ENCODE peak calls at places on chromosomes 16 and 17, in nine cellular contexts. Z, C, H, E, Q, R, L, B and O are unnamed samples.

GRCh38 chr17:62307196-62307595 is 73.2 kb upstream of the EFCAB3 start:
- DNase-seq in Z (no peak), C (no peak), H (no peak), E (no peak), Q (no peak), R (no peak), L (no peak), B (peak), O (no peak)

GRCh38 chr16:5008311-5008731 is 25.4 kb downstream of the NAGPA start:
- DNase-seq in Z (no peak), C (no peak), H (no peak), E (no peak), Q (no peak), R (no peak), L (no peak), B (no peak), O (no peak)

GRCh38 chr17:72766761-72767356 is 325.6 kb downstream of the SLC39A11 start:
- DNase-seq in Z (no peak), C (no peak), H (no peak), E (no peak), Q (peak), R (no peak), L (no peak), B (no peak), O (no peak)

GRCh38 chr16:2205967-2206313 is 686 bp downstream of the MLST8 start:
- DNase-seq in Z (no peak), C (no peak), H (no peak), E (no peak), Q (no peak), R (no peak), L (no peak), B (no peak), O (no peak)

GRCh38 chr16:22375963-22376640 is 1.7 kb upstream of the CDR2 start:
- DNase-seq in Z (no peak), C (no peak), H (no peak), E (no peak), Q (no peak), R (no peak), L (no peak), B (no peak), O (no peak)

GRCh38 chr16:9966569-9967157 is 215.6 kb downstream of the GRIN2A start:
- DNase-seq in Z (peak), C (no peak), H (no peak), E (no peak), Q (peak), R (peak), L (no peak), B (no peak), O (peak)

GRCh38 chr17:43033947-43034622 is 9.1 kb downstream of the RND2 start:
- DNase-seq in Z (no peak), C (no peak), H (no peak), E (no peak), Q (no peak), R (no peak), L (no peak), B (no peak), O (no peak)

GRCh38 chr17:16415031-16415924 is at the start of gene TRPV2:
- DNase-seq in Z (peak), C (peak), H (peak), E (no peak), Q (no peak), R (peak), L (peak), B (peak), O (no peak)

GRCh38 chr17:19508327-19508867 is 25.3 kb upstream of the SLC47A1 start:
- DNase-seq in Z (no peak), C (peak), H (peak), E (peak), Q (no peak), R (peak), L (peak), B (peak), O (no peak)

GRCh38 chr16:75931970-75932369 is 205.7 kb upstream of the CPHXL start:
- DNase-seq in Z (no peak), C (no peak), H (no peak), E (no peak), Q (no peak), R (no peak), L (no peak), B (no peak), O (no peak)

GRCh38 chr17:47604268-47604927 is 45.3 kb upstream of the KPNB1 start:
- DNase-seq in Z (no peak), C (peak), H (no peak), E (no peak), Q (peak), R (no peak), L (no peak), B (no peak), O (peak)

GRCh38 chr17:27324940-27325339 is 31.0 kb downstream of the WSB1 start:
- DNase-seq in Z (no peak), C (no peak), H (no peak), E (no peak), Q (no peak), R (no peak), L (no peak), B (no peak), O (no peak)

GRCh38 chr17:6374271-6374691 is 60.6 kb downstream of the AIPL1 start:
- DNase-seq in Z (no peak), C (no peak), H (no peak), E (no peak), Q (no peak), R (no peak), L (no peak), B (peak), O (peak)

GRCh38 chr16:27230562-27230991 is 27.3 kb downstream of the KDM8 start:
- DNase-seq in Z (no peak), C (no peak), H (no peak), E (peak), Q (no peak), R (no peak), L (peak), B (peak), O (no peak)

GRCh38 chr16:83420206-83420760 is 387.5 kb upstream of the HSBP1 start:
- DNase-seq in Z (no peak), C (no peak), H (peak), E (no peak), Q (peak), R (no peak), L (no peak), B (no peak), O (peak)

GRCh38 chr16:89172171-89172900 is 788 bp downstream of the CDH15 start:
- DNase-seq in Z (no peak), C (no peak), H (no peak), E (no peak), Q (no peak), R (no peak), L (no peak), B (no peak), O (no peak)

GRCh38 chr17:9334536-9335446 is 240.8 kb downstream of the STX8 start:
- DNase-seq in Z (no peak), C (no peak), H (no peak), E (no peak), Q (no peak), R (no peak), L (no peak), B (no peak), O (no peak)

GRCh38 chr17:63095459-63095858 is 129.4 kb downstream of the TANC2 start:
- DNase-seq in Z (no peak), C (no peak), H (no peak), E (no peak), Q (peak), R (no peak), L (no peak), B (no peak), O (peak)